ENCODE peak calls at places on chromosomes 7 and 10, in six cellular contexts. L is gastrocnemius medialis, K is heart left ventricle, Z is upper lobe of left lung, W is adrenal gland, J is A549. U is an unnamed sample.

GRCh38 chr7:117015258-117016184 is 62.2 kb downstream of the ST7 start:
- DNase-seq in W (no peak), Z (no peak), J (no peak), L (no peak), K (no peak), U (peak)

GRCh38 chr7:46152671-46153070 is 231.6 kb upstream of the IGFBP3 start:
- DNase-seq in Z (no peak), J (peak), W (no peak), K (no peak), L (no peak), U (no peak)

GRCh38 chr7:76037310-76037709 is 10.5 kb downstream of the STYXL1 start:
- DNase-seq in L (peak), J (peak), Z (no peak), K (no peak), W (peak), U (no peak)

GRCh38 chr7:157904211-157904865 is 567.5 kb downstream of the DNAJB6 start:
- DNase-seq in K (no peak), J (no peak), W (no peak), Z (peak), L (no peak), U (no peak)

GRCh38 chr10:133359972-133360610 is 2.3 kb upstream of the FUOM start:
- DNase-seq in Z (peak), W (no peak), K (no peak), J (no peak), L (no peak), U (peak)

GRCh38 chr7:82105463-82105862 is 335.6 kb upstream of the HGF start:
- DNase-seq in Z (no peak), L (no peak), K (no peak), J (peak), W (no peak), U (no peak)

GRCh38 chr7:137591444-137591843 is 247.9 kb upstream of the PTN start:
- DNase-seq in K (no peak), Z (no peak), W (no peak), L (no peak), J (peak), U (no peak)

GRCh38 chr7:81957517-81957916 is 187.7 kb upstream of the HGF start:
- DNase-seq in J (no peak), L (no peak), K (no peak), W (no peak), Z (no peak), U (no peak)

GRCh38 chr7:44186736-44187135 is 2.5 kb downstream of the GCK start:
- DNase-seq in K (no peak), W (no peak), J (no peak), L (no peak), Z (no peak), U (no peak)

GRCh38 chr7:129110575-129111376 is 33.7 kb upstream of the TSPAN33 start:
- DNase-seq in J (peak), L (no peak), Z (no peak), K (no peak), W (peak), U (no peak)

GRCh38 chr10:114953047-114953446 is 15.1 kb downstream of the TRUB1 start:
- DNase-seq in L (no peak), W (no peak), J (no peak), Z (no peak), K (no peak), U (no peak)

GRCh38 chr10:72875250-72876055 is 18.1 kb upstream of the OIT3 start:
- DNase-seq in W (no peak), J (peak), K (no peak), Z (no peak), L (no peak), U (peak)

GRCh38 chr7:91230100-91230499 is 34.1 kb upstream of the FZD1 start:
- DNase-seq in K (no peak), W (no peak), L (no peak), Z (no peak), J (no peak), U (no peak)

GRCh38 chr10:133150656-133151055 is 9.4 kb upstream of the KNDC1 start:
- DNase-seq in K (no peak), W (no peak), J (no peak), Z (no peak), L (no peak), U (no peak)

GRCh38 chr7:18755793-18756192 is 260.2 kb downstream of the HDAC9 start:
- DNase-seq in L (no peak), Z (no peak), K (no peak), W (no peak), J (no peak), U (no peak)

GRCh38 chr7:73526892-73527821 is 5.1 kb upstream of the BAZ1B start:
- DNase-seq in W (no peak), L (no peak), Z (no peak), J (no peak), K (no peak), U (no peak)

GRCh38 chr10:69972951-69973350 is 79.7 kb upstream of the MACROH2A2 start:
- DNase-seq in K (no peak), Z (no peak), J (no peak), W (no peak), L (no peak), U (no peak)

GRCh38 chr10:114779803-114780609 is 41.6 kb upstream of the FHIP2A start:
- DNase-seq in L (no peak), Z (no peak), J (peak), W (no peak), K (no peak), U (no peak)

GRCh38 chr7:128236924-128237586 is 4.0 kb upstream of the LEP start:
- DNase-seq in W (peak), Z (no peak), J (peak), L (no peak), K (no peak), U (peak)

GRCh38 chr7:20229652-20230500 is 12.7 kb upstream of the MACC1 start:
- DNase-seq in K (no peak), Z (no peak), L (no peak), W (peak), J (peak), U (no peak)

GRCh38 chr10:8048281-8049008 is 6.0 kb upstream of the GATA3 start:
- DNase-seq in L (no peak), J (no peak), K (no peak), W (no peak), Z (peak), U (no peak)

GRCh38 chr10:128877936-128878335 is 589.1 kb upstream of the MGMT start:
- DNase-seq in L (no peak), K (no peak), J (no peak), Z (no peak), W (no peak), U (no peak)

GRCh38 chr7:91496251-91496820 is 232.1 kb downstream of the FZD1 start:
- DNase-seq in W (no peak), L (no peak), J (no peak), K (no peak), Z (no peak), U (no peak)

GRCh38 chr10:86668297-86669165 is at the start of gene LDB3:
- DNase-seq in W (no peak), J (no peak), L (peak), K (peak), Z (peak), U (no peak)

GRCh38 chr7:6175642-6176041 is 96.8 kb downstream of the CYTH3 start:
- DNase-seq in L (peak), K (no peak), W (peak), J (no peak), Z (no peak), U (no peak)

GRCh38 chr10:74174533-74174932 is 23.5 kb downstream of the ADK start:
- DNase-seq in Z (no peak), W (no peak), J (no peak), K (no peak), L (no peak), U (no peak)

GRCh38 chr10:74177140-74177677 is 26.2 kb downstream of the ADK start:
- DNase-seq in L (peak), Z (peak), W (peak), K (no peak), J (peak), U (peak)

GRCh38 chr10:74178042-74178791 is 27.2 kb downstream of the ADK start:
- DNase-seq in K (no peak), J (no peak), Z (no peak), W (no peak), L (no peak), U (no peak)

GRCh38 chr10:74175510-74176379 is 24.7 kb downstream of the ADK start:
- DNase-seq in W (no peak), J (no peak), K (no peak), L (no peak), Z (no peak), U (no peak)

DNA sequence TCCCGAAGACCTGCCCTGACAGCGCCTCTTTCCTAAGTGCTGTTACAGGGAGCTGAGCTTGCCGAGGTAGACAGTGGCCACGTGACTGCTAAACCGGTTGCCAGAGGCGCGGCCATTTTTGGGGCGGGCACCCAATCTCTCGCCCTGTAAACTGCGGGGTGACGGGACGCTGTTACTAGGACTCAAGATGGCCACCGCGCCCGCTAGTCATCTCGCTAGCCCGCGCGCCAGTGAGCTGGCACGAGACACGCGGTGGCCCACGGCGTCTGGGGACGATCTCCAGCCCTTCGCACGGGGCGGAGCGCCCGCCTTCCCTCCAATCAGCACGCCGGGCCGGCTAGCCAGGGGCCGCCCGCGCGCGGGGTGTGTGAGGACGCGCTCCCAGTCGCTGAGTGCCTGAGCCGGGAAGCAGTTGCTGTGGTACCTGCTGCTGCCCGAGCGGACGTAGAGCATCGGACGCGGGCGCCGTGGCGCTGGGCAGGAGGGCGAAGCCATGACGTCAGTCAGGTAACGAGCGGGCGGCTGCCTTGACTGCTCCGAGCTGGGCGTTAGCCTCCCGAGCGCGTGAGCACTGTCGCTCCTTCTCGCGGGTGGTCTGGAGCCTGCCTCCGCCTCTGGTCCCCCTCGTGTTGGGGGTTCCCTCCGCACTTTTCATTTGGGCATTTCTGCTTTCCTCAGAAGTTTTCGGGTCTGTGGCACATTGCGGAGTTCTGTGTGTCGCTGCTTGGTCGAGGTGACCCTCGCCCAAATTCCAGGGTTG is 25.5 kb downstream of the ADK start:
- DNase-seq in W (peak), K (peak), L (peak), J (peak), Z (peak), U (peak)
- TF ChIP-seq POLR2A in W (peak), K (peak), L (peak), J (peak), Z (no peak), U (peak)

DNA sequence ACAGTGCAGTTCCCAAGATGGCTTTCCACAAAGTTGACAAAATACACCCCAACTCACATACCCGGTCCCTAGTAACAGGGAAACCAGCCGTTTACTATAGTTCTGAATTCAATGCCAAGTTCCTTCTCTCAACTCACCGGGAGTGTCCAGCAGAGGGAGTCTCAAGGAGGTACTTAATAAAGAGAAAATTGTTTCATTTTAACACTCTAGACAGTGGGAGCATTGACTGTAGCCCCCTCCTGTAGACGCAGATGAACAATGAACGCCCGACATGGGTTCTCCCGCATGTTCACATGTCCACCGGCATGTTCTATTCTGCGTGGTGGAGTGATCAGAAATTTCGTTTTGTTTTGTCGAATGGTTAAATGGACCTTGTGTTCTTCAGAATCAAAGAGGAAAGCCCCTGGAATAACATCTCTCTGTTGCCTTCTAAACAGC is 1.9 kb downstream of the HIPK2 start:
- DNase-seq in K (peak), L (peak), Z (no peak), J (peak), W (peak), U (peak)
- TF ChIP-seq POLR2A in K (peak), L (peak), Z (no peak), J (no peak), W (no peak), U (no peak)

GRCh38 chr7:35799846-35800717 is 775 bp upstream of the SEPTIN7 start:
- DNase-seq in W (peak), K (peak), Z (peak), J (peak), L (peak), U (peak)
- TF ChIP-seq POLR2A in W (no peak), K (no peak), Z (no peak), J (peak), L (no peak), U (no peak)

DNA sequence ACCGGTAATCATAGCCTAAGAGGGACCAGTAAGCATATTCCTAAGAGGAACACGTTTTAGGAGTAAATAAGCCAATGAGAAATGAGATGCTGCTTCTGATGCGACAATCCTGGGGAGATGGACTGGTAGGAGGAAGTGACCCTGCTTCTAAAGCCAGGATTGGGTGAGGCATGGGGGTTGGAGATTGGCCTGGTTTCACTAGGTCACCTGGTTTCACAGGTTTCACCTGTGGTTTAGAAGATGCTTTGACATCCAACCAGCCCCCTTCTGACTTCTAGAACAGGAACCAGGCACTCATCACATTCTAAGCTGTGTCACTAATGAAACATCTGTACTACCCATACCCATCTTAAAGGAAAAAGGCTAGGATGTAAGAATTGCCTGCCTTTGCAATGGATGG is 53.0 kb upstream of the BAMBI start:
- DNase-seq in L (no peak), J (no peak), W (no peak), Z (no peak), K (no peak), U (no peak)
- TF ChIP-seq POLR2A in L (no peak), J (no peak), W (no peak), Z (no peak), K (no peak), U (no peak)

GRCh38 chr10:12010353-12010752 is 32.3 kb downstream of the UPF2 start:
- DNase-seq in L (no peak), J (no peak), W (no peak), K (no peak), Z (no peak), U (no peak)

GRCh38 chr10:12006671-12007070 is 35.9 kb downstream of the UPF2 start:
- DNase-seq in Z (no peak), K (no peak), W (no peak), J (no peak), L (no peak), U (no peak)
- TF ChIP-seq POLR2A in Z (no peak), K (no peak), W (no peak), J (no peak), L (no peak), U (no peak)